ENCODE peak calls at places on chromosomes 1 and 21, in six cellular contexts. D is Karpas-422; E is EL; W is nephron progenitor cell; Z is activated T-helper 1 cell treated with anti-CD3 and anti-CD28 coated beads, Interleukin-12 subunit alpha, Interleukin-12 subunit beta, Interleukin-2, Interleukin-4 antibody, amounts not matched to agents 30 ng/mL and 10 ng/mL and 1 ng/mL, durations not matched to agents 14 hours and 24 hours and 36 hours; L is AG04450. G is an unnamed sample.

GRCh38 chr1:53396563-53397268 is 62.5 kb upstream of the DMRTB1 start:
- DNase-seq in D (no peak), E (no peak), W (no peak), Z (no peak), L (no peak), G (no peak)

GRCh38 chr1:152107289-152107983 is 7.8 kb downstream of the TCHH start:
- DNase-seq in D (no peak), E (peak; percentile 2), W (no peak), Z (no peak), L (no peak), G (no peak)

GRCh38 chr1:29504709-29505410 is 268.5 kb downstream of the PTPRU start:
- DNase-seq in D (no peak), E (no peak), W (no peak), Z (no peak), L (no peak), G (no peak)

GRCh38 chr1:25694591-25695007 is 78.0 kb downstream of the MAN1C1 start:
- DNase-seq in D (no peak), E (no peak), W (no peak), Z (no peak), L (no peak), G (no peak)

GRCh38 chr1:231200417-231201031 is 38.7 kb downstream of the TRIM67 start:
- DNase-seq in D (no peak), E (peak; percentile 53), W (no peak), Z (no peak), L (no peak), G (no peak)

GRCh38 chr1:36962991-36963390 is 71.3 kb downstream of the GRIK3 start:
- DNase-seq in D (no peak), E (no peak), W (no peak), Z (no peak), L (no peak), G (no peak)

GRCh38 chr1:232476538-232476950 is 153.4 kb downstream of the SIPA1L2 start:
- DNase-seq in D (no peak), E (no peak), W (no peak), Z (no peak), L (no peak), G (no peak)

GRCh38 chr1:211579434-211580302 is 707 bp upstream of the SLC30A1 start:
- DNase-seq in D (no peak), E (peak; percentile 65), W (peak; percentile 90), Z (no peak), L (no peak), G (peak; percentile 70)

GRCh38 chr1:20124451-20125057 is 5.2 kb upstream of the PLA2G2D start:
- DNase-seq in D (no peak), E (peak; percentile 80), W (no peak), Z (no peak), L (peak; percentile 13), G (peak; percentile 65)

GRCh38 chr1:111948209-111949131 is 41.0 kb downstream of the KCND3 start:
- DNase-seq in D (no peak), E (no peak), W (peak; percentile 17), Z (no peak), L (no peak), G (no peak)

GRCh38 chr1:237562247-237562823 is 328.4 kb downstream of the ZP4 start:
- DNase-seq in D (peak; percentile 92), E (peak; percentile 43), W (peak; percentile 32), Z (no peak), L (peak; percentile 3), G (peak; percentile 62)

GRCh38 chr21:45317401-45318145 is 29.9 kb upstream of the POFUT2 start:
- DNase-seq in D (no peak), E (peak; percentile 86), W (no peak), Z (no peak), L (peak; percentile 69), G (no peak)

GRCh38 chr1:34066921-34067603 is 98.0 kb downstream of the CSMD2 start:
- DNase-seq in D (no peak), E (peak; percentile 1), W (no peak), Z (no peak), L (peak; percentile 46), G (no peak)

GRCh38 chr21:27423073-27423472 is 456.2 kb upstream of the ADAMTS5 start:
- DNase-seq in D (no peak), E (peak; percentile 98), W (no peak), Z (no peak), L (peak; percentile 88), G (no peak)

GRCh38 chr1:22462928-22463327 is 11.3 kb downstream of the ZBTB40 start:
- DNase-seq in D (no peak), E (no peak), W (no peak), Z (no peak), L (no peak), G (no peak)

GRCh38 chr1:218636548-218636947 is 291.4 kb downstream of the TGFB2 start:
- DNase-seq in D (no peak), E (no peak), W (no peak), Z (no peak), L (no peak), G (no peak)

GRCh38 chr1:39955547-39956539 is 898 bp downstream of the MFSD2A start:
- DNase-seq in D (peak; percentile 84), E (peak; percentile 74), W (peak; percentile 40), Z (peak; percentile 31), L (no peak), G (peak; percentile 28)

GRCh38 chr1:94683886-94684285 is 136.3 kb upstream of the SLC44A3 start:
- DNase-seq in D (no peak), E (no peak), W (no peak), Z (no peak), L (no peak), G (no peak)

GRCh38 chr21:42854246-42855010 is 24.9 kb downstream of the WDR4 start:
- DNase-seq in D (no peak), E (no peak), W (no peak), Z (no peak), L (no peak), G (no peak)

GRCh38 chr1:85617582-85618237 is 37.1 kb downstream of the CCN1 start:
- DNase-seq in D (no peak), E (peak; percentile 57), W (no peak), Z (no peak), L (peak; percentile 65), G (no peak)

GRCh38 chr1:17745564-17745955 is 9.6 kb upstream of the ACTL8 start:
- DNase-seq in D (no peak), E (no peak), W (no peak), Z (no peak), L (no peak), G (no peak)

GRCh38 chr1:152347116-152347728 is 12.6 kb downstream of the FLG2 start:
- DNase-seq in D (peak; percentile 88), E (peak; percentile 63), W (peak; percentile 26), Z (peak; percentile 21), L (peak; percentile 3), G (peak; percentile 47)

GRCh38 chr21:34770581-34770980 is 101.8 kb downstream of the CLIC6 start:
- DNase-seq in D (no peak), E (no peak), W (no peak), Z (no peak), L (no peak), G (no peak)

GRCh38 chr1:235093013-235093618 is 35.5 kb downstream of the TOMM20 start:
- DNase-seq in D (no peak), E (peak; percentile 38), W (peak; percentile 52), Z (no peak), L (no peak), G (peak; percentile 52)

GRCh38 chr1:150512846-150513245 is 2.7 kb upstream of the FALEC start:
- DNase-seq in D (no peak), E (no peak), W (no peak), Z (no peak), L (no peak), G (no peak)

GRCh38 chr1:192153276-192153675 is 5.0 kb upstream of the RGS18 start:
- DNase-seq in D (peak; percentile 37), E (peak; percentile 56), W (no peak), Z (no peak), L (no peak), G (no peak)

GRCh38 chr1:204319027-204319426 is 40.7 kb downstream of the PLEKHA6 start:
- DNase-seq in D (no peak), E (no peak), W (no peak), Z (no peak), L (no peak), G (no peak)

G was measured in MV-4-11.